ENCODE peak calls at places on chromosomes 16 and 17, in five cellular contexts. One of them, this sample, is unnamed.

GRCh38 chr16:77898671-77899211 is 110.4 kb downstream of the VAT1L start:
- DNase-seq in stimulated activated CD4-positive, alpha-beta T cell treated with anti-CD3 and anti-CD28 coated beads, Interleukin-12 subunit alpha, Interleukin-12 subunit beta, amount 100 ng/mL, for 24 hours: no peak
- DNase-seq in AG08395: peak; percentile 89
- DNase-seq in NCI-H1417: no peak
- DNase-seq in PC-9: no peak
- DNase-seq in this sample: no peak

GRCh38 chr16:65534121-65534528 is 412.3 kb upstream of the CDH11 start:
- DNase-seq in AG08395: peak; percentile 40
- DNase-seq in NCI-H1417: no peak
- DNase-seq in PC-9: no peak
- DNase-seq in stimulated activated CD4-positive, alpha-beta T cell treated with anti-CD3 and anti-CD28 coated beads, Interleukin-12 subunit alpha, Interleukin-12 subunit beta, amount 100 ng/mL, for 24 hours: no peak
- DNase-seq in this sample: no peak

GRCh38 chr17:4035081-4035680 is 70.9 kb upstream of the ATP2A3 start:
- DNase-seq in AG08395: no peak
- DNase-seq in NCI-H1417: no peak
- DNase-seq in PC-9: no peak
- DNase-seq in stimulated activated CD4-positive, alpha-beta T cell treated with anti-CD3 and anti-CD28 coated beads, Interleukin-12 subunit alpha, Interleukin-12 subunit beta, amount 100 ng/mL, for 24 hours: no peak
- DNase-seq in this sample: no peak

GRCh38 chr17:77609553-77610517 is 348.7 kb upstream of the TNRC6C start:
- DNase-seq in NCI-H1417: no peak
- DNase-seq in stimulated activated CD4-positive, alpha-beta T cell treated with anti-CD3 and anti-CD28 coated beads, Interleukin-12 subunit alpha, Interleukin-12 subunit beta, amount 100 ng/mL, for 24 hours: peak; percentile 46
- DNase-seq in PC-9: no peak
- DNase-seq in AG08395: no peak
- DNase-seq in this sample: peak; percentile 19

GRCh38 chr16:4920826-4921225 is 16.1 kb downstream of the PPL start:
- DNase-seq in AG08395: no peak
- DNase-seq in PC-9: no peak
- DNase-seq in stimulated activated CD4-positive, alpha-beta T cell treated with anti-CD3 and anti-CD28 coated beads, Interleukin-12 subunit alpha, Interleukin-12 subunit beta, amount 100 ng/mL, for 24 hours: no peak
- DNase-seq in NCI-H1417: no peak
- DNase-seq in this sample: no peak

GRCh38 chr17:41663451-41664171 is 25.1 kb upstream of the EIF1 start:
- DNase-seq in NCI-H1417: no peak
- DNase-seq in AG08395: no peak
- DNase-seq in stimulated activated CD4-positive, alpha-beta T cell treated with anti-CD3 and anti-CD28 coated beads, Interleukin-12 subunit alpha, Interleukin-12 subunit beta, amount 100 ng/mL, for 24 hours: no peak
- DNase-seq in PC-9: no peak
- DNase-seq in this sample: no peak

GRCh38 chr16:5615868-5616642 is 518.5 kb upstream of the EEF2KMT start:
- DNase-seq in AG08395: no peak
- DNase-seq in PC-9: peak; percentile 25
- DNase-seq in stimulated activated CD4-positive, alpha-beta T cell treated with anti-CD3 and anti-CD28 coated beads, Interleukin-12 subunit alpha, Interleukin-12 subunit beta, amount 100 ng/mL, for 24 hours: peak; percentile 35
- DNase-seq in NCI-H1417: peak; percentile 45
- DNase-seq in this sample: no peak

GRCh38 chr16:77057161-77057736 is 133.7 kb upstream of the MON1B start:
- DNase-seq in NCI-H1417: peak; percentile 49
- DNase-seq in PC-9: no peak
- DNase-seq in AG08395: no peak
- DNase-seq in stimulated activated CD4-positive, alpha-beta T cell treated with anti-CD3 and anti-CD28 coated beads, Interleukin-12 subunit alpha, Interleukin-12 subunit beta, amount 100 ng/mL, for 24 hours: no peak
- DNase-seq in this sample: no peak

GRCh38 chr16:5350118-5350517 is 252.5 kb upstream of the EEF2KMT start:
- DNase-seq in stimulated activated CD4-positive, alpha-beta T cell treated with anti-CD3 and anti-CD28 coated beads, Interleukin-12 subunit alpha, Interleukin-12 subunit beta, amount 100 ng/mL, for 24 hours: no peak
- DNase-seq in PC-9: no peak
- DNase-seq in AG08395: no peak
- DNase-seq in NCI-H1417: no peak
- DNase-seq in this sample: no peak

GRCh38 chr17:56866496-56866895 is 32.5 kb downstream of the DGKE start:
- DNase-seq in NCI-H1417: no peak
- DNase-seq in PC-9: no peak
- DNase-seq in AG08395: no peak
- DNase-seq in stimulated activated CD4-positive, alpha-beta T cell treated with anti-CD3 and anti-CD28 coated beads, Interleukin-12 subunit alpha, Interleukin-12 subunit beta, amount 100 ng/mL, for 24 hours: no peak
- DNase-seq in this sample: no peak

GRCh38 chr17:79778504-79779087 is 648 bp downstream of the CBX2 start:
- DNase-seq in NCI-H1417: peak; percentile 79
- DNase-seq in stimulated activated CD4-positive, alpha-beta T cell treated with anti-CD3 and anti-CD28 coated beads, Interleukin-12 subunit alpha, Interleukin-12 subunit beta, amount 100 ng/mL, for 24 hours: no peak
- DNase-seq in PC-9: peak; percentile 18
- DNase-seq in AG08395: no peak
- DNase-seq in this sample: no peak

This sample was measured in activated CD8-positive, alpha-beta memory T cell treated with anti-CD3 and anti-CD28 coated beads for 48 hours.